ENCODE peak calls at places on chromosomes 16 and 17, in nine cellular contexts. C is keratinocyte; A is A549; Z is coronary artery; E is epithelial cell of esophagus; Q is cardiac fibroblast; B is naive thymus-derived CD4-positive, alpha-beta T cell; M is mesendoderm; N is choroid plexus epithelial cell. P is an unnamed sample.

GRCh38 chr16:4426021-4426684 is 485 bp downstream of the DNAJA3 start:
- DNase-seq in E (no peak), N (no peak), Z (no peak), A (peak; percentile 18), C (no peak), B (no peak), Q (no peak), M (no peak), P (peak; percentile 73)

GRCh38 chr17:58391302-58391984 is 25.9 kb downstream of the RNF43 start:
- DNase-seq in N (peak; percentile 57), B (no peak), C (no peak), E (peak; percentile 95), Q (peak; percentile 22), A (peak; percentile 67), M (no peak), Z (no peak), P (no peak)

GRCh38 chr16:56549744-56550385 is 15.0 kb upstream of the MT4 start:
- DNase-seq in Z (no peak), E (peak; percentile 85), Q (peak; percentile 37), A (no peak), M (no peak), N (peak; percentile 15), B (no peak), C (no peak), P (no peak)

GRCh38 chr17:40060887-40061480 is 1.8 kb upstream of the THRA start:
- DNase-seq in C (no peak), N (no peak), E (no peak), A (no peak), M (no peak), Z (no peak), B (no peak), Q (no peak), P (no peak)

GRCh38 chr17:48871551-48872351 is 20.8 kb upstream of the ATP5MC1 start:
- DNase-seq in C (no peak), B (no peak), N (peak; percentile 39), A (peak; percentile 85), Q (no peak), M (no peak), Z (no peak), E (no peak), P (no peak)

GRCh38 chr17:1001640-1002411 is 4.9 kb downstream of the TIMM22 start:
- DNase-seq in A (no peak), M (peak; percentile 70), N (peak; percentile 71), C (no peak), Q (peak; percentile 78), Z (peak; percentile 86), E (peak; percentile 65), B (no peak), P (no peak)

GRCh38 chr16:53756329-53756996 is 52.5 kb downstream of the FTO start:
- DNase-seq in Q (no peak), M (no peak), C (no peak), N (peak; percentile 46), Z (no peak), B (no peak), A (no peak), E (no peak), P (no peak)

GRCh38 chr16:3400446-3400778 is 392 bp downstream of the ZSCAN32 start:
- DNase-seq in A (no peak), Q (no peak), M (no peak), Z (no peak), N (no peak), B (no peak), E (peak; percentile 2), C (no peak), P (no peak)

GRCh38 chr17:2232244-2232638 is 71.3 kb downstream of the SMG6 start:
- DNase-seq in B (no peak), Z (no peak), M (no peak), Q (peak; percentile 89), C (no peak), A (no peak), E (no peak), N (peak; percentile 96), P (no peak)

GRCh38 chr17:75270966-75271232 is at the start of gene MIF4GD:
- DNase-seq in E (no peak), Z (no peak), A (no peak), N (no peak), M (no peak), C (no peak), Q (no peak), B (no peak), P (no peak)

GRCh38 chr17:33292981-33293867 is at the start of gene ASIC2:
- DNase-seq in N (no peak), A (peak; percentile 40), Z (no peak), B (no peak), M (peak; percentile 75), E (peak; percentile 74), Q (peak; percentile 22), C (no peak), P (peak; percentile 88)

GRCh38 chr17:46811978-46812583 is 6.4 kb downstream of the WNT3 start:
- DNase-seq in Q (no peak), N (no peak), B (no peak), Z (no peak), M (peak; percentile 65), C (no peak), A (no peak), E (peak; percentile 50), P (peak; percentile 60)

GRCh38 chr16:84459941-84460405 is 44.5 kb downstream of the MEAK7 start:
- DNase-seq in E (no peak), M (no peak), A (no peak), B (no peak), Q (no peak), Z (no peak), N (no peak), C (no peak), P (peak; percentile 50)

DNA sequence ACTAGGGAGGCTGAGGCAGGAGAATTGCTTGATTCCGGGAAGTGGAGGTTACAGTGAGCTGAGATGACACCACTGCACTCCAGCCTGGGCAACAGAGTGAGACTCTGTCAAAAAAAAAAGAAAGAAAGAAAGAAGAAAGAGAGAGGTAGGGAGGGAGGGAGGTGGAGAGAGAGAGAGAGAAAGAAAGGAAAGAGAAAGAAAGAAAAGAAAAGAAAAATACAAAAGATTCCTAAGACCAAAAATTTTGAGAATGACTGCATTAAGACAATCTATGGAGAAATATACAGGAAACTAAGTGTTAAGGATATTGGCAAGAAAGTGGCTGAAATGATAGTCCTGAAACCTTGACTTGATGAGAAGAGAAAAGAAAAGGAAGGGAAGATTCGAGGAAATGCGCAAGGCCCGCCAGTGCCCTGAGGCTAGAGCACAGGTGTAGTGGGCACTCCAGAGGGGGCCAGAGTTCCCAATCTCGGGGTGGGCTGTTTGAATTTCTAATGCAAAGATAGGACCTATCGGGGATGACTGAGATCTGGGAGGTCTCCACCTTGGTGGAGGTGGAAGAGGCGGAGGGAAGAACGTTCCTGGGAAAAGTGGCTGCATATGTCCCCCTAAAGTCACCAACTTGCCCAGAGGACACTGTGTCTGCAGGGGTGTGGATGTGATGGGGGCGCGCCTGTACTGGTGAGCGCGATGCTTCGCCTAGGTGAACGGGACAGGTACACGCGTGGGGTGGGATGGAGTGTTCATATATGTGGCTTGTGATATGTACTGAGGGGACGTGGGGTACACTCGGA is 654 bp upstream of the SCNN1B start:
- DNase-seq in Z (no peak), A (no peak), N (no peak), B (no peak), C (no peak), Q (no peak), M (no peak), E (no peak), P (peak; percentile 62)
- H3K4me3 ChIP-seq in Z (peak overlapping the region; percentile 46), A (peak overlapping the region; percentile 42), N (no peak overlapping the region), B (no peak overlapping the region), C (no peak overlapping the region), Q (no peak overlapping the region), M (no peak overlapping the region), E (peak overlapping the region; percentile 48), P (peak overlapping the region; percentile 64)

DNA sequence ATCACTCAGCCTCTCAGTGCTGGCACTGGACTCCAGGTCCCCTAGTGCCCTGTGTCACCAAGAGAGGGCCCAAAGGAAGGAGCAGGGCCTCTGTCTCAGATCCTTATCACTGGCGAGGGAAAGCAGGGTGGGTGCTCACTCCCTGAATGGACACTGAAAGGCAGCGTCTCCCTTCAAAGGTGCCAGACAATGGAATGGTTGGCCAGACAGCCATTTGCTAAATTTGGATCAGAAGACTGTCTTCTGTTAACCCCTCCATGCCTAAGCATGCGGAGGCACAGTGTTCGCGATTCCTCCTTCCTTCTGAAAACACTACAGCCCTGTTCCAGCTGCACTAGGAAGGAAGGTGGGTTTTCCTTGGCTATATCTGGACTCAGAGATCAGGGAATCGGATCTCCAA is 48.4 kb downstream of the SRCIN1 start:
- DNase-seq in B (no peak), N (no peak), Z (no peak), M (no peak), C (no peak), A (no peak), Q (no peak), E (no peak), P (no peak)
- H3K4me3 ChIP-seq in B (no peak overlapping the region), N (no peak overlapping the region), Z (peak overlapping the region; percentile 73), M (no peak overlapping the region), C (no peak overlapping the region), A (no peak overlapping the region), Q (no peak overlapping the region), E (no peak overlapping the region), P (no peak overlapping the region)

GRCh38 chr16:57807968-57808528 is 5.8 kb upstream of the KIFC3 start:
- DNase-seq in A (peak; percentile 91), Q (peak; percentile 94), B (peak; percentile 19), C (no peak), N (peak; percentile 94), E (peak; percentile 94), M (peak; percentile 96), Z (no peak), P (peak; percentile 92)

GRCh38 chr16:57808589-57808988 is 6.3 kb upstream of the KIFC3 start:
- DNase-seq in M (no peak), B (no peak), N (no peak), E (no peak), C (no peak), Q (no peak), Z (no peak), A (no peak), P (no peak)

GRCh38 chr16:57809276-57809793 is 7.0 kb upstream of the KIFC3 start:
- DNase-seq in M (no peak), E (no peak), Z (no peak), B (no peak), C (no peak), Q (no peak), N (no peak), A (no peak), P (no peak)

GRCh38 chr16:57810197-57811024 is 8.1 kb upstream of the KIFC3 start:
- DNase-seq in N (peak; percentile 94), Z (no peak), Q (peak; percentile 89), A (peak; percentile 94), E (peak; percentile 95), B (no peak), C (no peak), M (peak; percentile 98), P (peak; percentile 71)

DNA sequence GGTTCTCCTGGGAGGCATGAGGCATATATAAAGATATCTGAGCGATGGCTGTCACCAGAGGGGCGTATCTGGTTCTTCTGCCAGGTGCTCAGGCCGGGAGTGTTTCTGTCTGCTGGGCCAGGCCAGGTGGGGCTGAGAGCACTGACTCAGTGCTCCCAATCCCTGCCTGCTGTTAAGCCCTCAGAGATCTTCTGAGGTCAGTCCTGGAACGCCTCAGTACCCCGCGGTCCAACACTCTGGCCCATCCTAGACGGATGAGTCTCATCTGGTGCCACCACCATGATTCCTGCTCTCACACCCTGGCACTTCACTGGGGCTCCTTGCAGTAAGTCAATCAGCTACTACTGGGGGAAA is 7.5 kb upstream of the KIFC3 start:
- DNase-seq in C (no peak), N (no peak), Z (no peak), M (no peak), B (no peak), E (peak; percentile 67), A (no peak), Q (no peak), P (no peak)
- H3K4me3 ChIP-seq in C (no peak overlapping the region), N (no peak overlapping the region), Z (no peak overlapping the region), M (no peak overlapping the region), B (peak overlapping the region; percentile 37), E (no peak overlapping the region), A (no peak overlapping the region), Q (no peak overlapping the region), P (no peak overlapping the region)

GRCh38 chr16:89130448-89130847 is 36.8 kb downstream of the ACSF3 start:
- DNase-seq in Z (no peak), N (no peak), A (no peak), B (no peak), C (no peak), M (no peak), Q (no peak), E (no peak), P (no peak)
- H3K4me3 ChIP-seq in Z (no peak overlapping the region), N (no peak overlapping the region), A (no peak overlapping the region), B (no peak overlapping the region), C (no peak overlapping the region), M (no peak overlapping the region), Q (no peak overlapping the region), E (no peak overlapping the region), P (no peak overlapping the region)

P was measured in H7.